ENCODE peak calls at places on chromosomes 5 and 9, in five cellular contexts. One of them, this sample, is unnamed.

GRCh38 chr5:60699549-60700346 is at the start of gene DEPDC1B:
- DNase-seq in ELR: peak
- DNase-seq in NCI-H748 treated with DMSO at 0.1 percent for 48 hours: peak
- DNase-seq in AG10803: peak
- DNase-seq in posterior vena cava: peak
- DNase-seq in this sample: peak

GRCh38 chr5:125717209-125717608 is 706.0 kb upstream of the GRAMD2B start:
- DNase-seq in ELR: peak
- DNase-seq in posterior vena cava: no peak
- DNase-seq in AG10803: peak
- DNase-seq in NCI-H748 treated with DMSO at 0.1 percent for 48 hours: no peak
- DNase-seq in this sample: peak

GRCh38 chr9:33320568-33321261 is 30.4 kb downstream of the NFX1 start:
- DNase-seq in NCI-H748 treated with DMSO at 0.1 percent for 48 hours: no peak
- DNase-seq in posterior vena cava: no peak
- DNase-seq in AG10803: peak
- DNase-seq in ELR: peak
- DNase-seq in this sample: peak

GRCh38 chr9:133048595-133048994 is 13.2 kb upstream of the CEL start:
- DNase-seq in NCI-H748 treated with DMSO at 0.1 percent for 48 hours: no peak
- DNase-seq in ELR: peak
- DNase-seq in posterior vena cava: no peak
- DNase-seq in AG10803: peak
- DNase-seq in this sample: peak

GRCh38 chr5:32403760-32404159 is 40.8 kb downstream of the ZFR start:
- DNase-seq in ELR: no peak
- DNase-seq in NCI-H748 treated with DMSO at 0.1 percent for 48 hours: no peak
- DNase-seq in posterior vena cava: no peak
- DNase-seq in AG10803: no peak
- DNase-seq in this sample: no peak

GRCh38 chr5:1133510-1134255 is 21.8 kb upstream of the SLC12A7 start:
- DNase-seq in ELR: no peak
- DNase-seq in NCI-H748 treated with DMSO at 0.1 percent for 48 hours: no peak
- DNase-seq in AG10803: no peak
- DNase-seq in posterior vena cava: no peak
- DNase-seq in this sample: no peak

GRCh38 chr5:96370981-96371380 is 62.1 kb downstream of the PCSK1 start:
- DNase-seq in AG10803: no peak
- DNase-seq in NCI-H748 treated with DMSO at 0.1 percent for 48 hours: no peak
- DNase-seq in ELR: no peak
- DNase-seq in posterior vena cava: no peak
- DNase-seq in this sample: no peak

GRCh38 chr5:73558950-73559349 is 6.5 kb downstream of the ANKRA2 start:
- DNase-seq in posterior vena cava: no peak
- DNase-seq in NCI-H748 treated with DMSO at 0.1 percent for 48 hours: no peak
- DNase-seq in AG10803: no peak
- DNase-seq in ELR: peak
- DNase-seq in this sample: no peak

GRCh38 chr9:68870049-68870448 is 143.9 kb downstream of the PRKACG start:
- DNase-seq in ELR: no peak
- DNase-seq in NCI-H748 treated with DMSO at 0.1 percent for 48 hours: no peak
- DNase-seq in posterior vena cava: no peak
- DNase-seq in AG10803: no peak
- DNase-seq in this sample: no peak

GRCh38 chr5:35183243-35183955 is 46.9 kb downstream of the PRLR start:
- DNase-seq in ELR: peak
- DNase-seq in NCI-H748 treated with DMSO at 0.1 percent for 48 hours: peak
- DNase-seq in AG10803: peak
- DNase-seq in posterior vena cava: no peak
- DNase-seq in this sample: peak

GRCh38 chr5:1111727-1112289 is at the start of gene SLC12A7:
- DNase-seq in NCI-H748 treated with DMSO at 0.1 percent for 48 hours: peak
- DNase-seq in AG10803: no peak
- DNase-seq in ELR: no peak
- DNase-seq in posterior vena cava: no peak
- DNase-seq in this sample: peak

GRCh38 chr5:160269017-160269416 is 39.7 kb downstream of the FABP6 start:
- DNase-seq in NCI-H748 treated with DMSO at 0.1 percent for 48 hours: no peak
- DNase-seq in ELR: peak
- DNase-seq in AG10803: peak
- DNase-seq in posterior vena cava: peak
- DNase-seq in this sample: peak

GRCh38 chr5:180436936-180437335 is 57.2 kb upstream of the CNOT6 start:
- DNase-seq in ELR: no peak
- DNase-seq in posterior vena cava: peak
- DNase-seq in AG10803: no peak
- DNase-seq in NCI-H748 treated with DMSO at 0.1 percent for 48 hours: no peak
- DNase-seq in this sample: no peak

GRCh38 chr9:36164989-36165388 is 4.2 kb upstream of the CCIN start:
- DNase-seq in posterior vena cava: no peak
- DNase-seq in ELR: no peak
- DNase-seq in NCI-H748 treated with DMSO at 0.1 percent for 48 hours: no peak
- DNase-seq in AG10803: no peak
- DNase-seq in this sample: no peak

GRCh38 chr9:34332370-34332964 is 3.1 kb downstream of the NUDT2 start:
- DNase-seq in AG10803: peak
- DNase-seq in posterior vena cava: no peak
- DNase-seq in NCI-H748 treated with DMSO at 0.1 percent for 48 hours: peak
- DNase-seq in ELR: peak
- DNase-seq in this sample: peak

GRCh38 chr5:180127682-180128670 is 56.4 kb upstream of the RNF130 start:
- DNase-seq in ELR: no peak
- DNase-seq in posterior vena cava: peak
- DNase-seq in AG10803: no peak
- DNase-seq in NCI-H748 treated with DMSO at 0.1 percent for 48 hours: no peak
- DNase-seq in this sample: no peak

GRCh38 chr5:174618589-174618988 is 105.8 kb upstream of the MSX2 start:
- DNase-seq in posterior vena cava: no peak
- DNase-seq in NCI-H748 treated with DMSO at 0.1 percent for 48 hours: no peak
- DNase-seq in ELR: no peak
- DNase-seq in AG10803: no peak
- DNase-seq in this sample: no peak

GRCh38 chr5:110899566-110900412 is 161.0 kb downstream of the SLC25A46 start:
- DNase-seq in ELR: peak
- DNase-seq in AG10803: no peak
- DNase-seq in posterior vena cava: no peak
- DNase-seq in NCI-H748 treated with DMSO at 0.1 percent for 48 hours: no peak
- DNase-seq in this sample: peak

GRCh38 chr5:57692582-57693487 is 210.2 kb upstream of the ACTBL2 start:
- DNase-seq in AG10803: peak
- DNase-seq in posterior vena cava: peak
- DNase-seq in ELR: peak
- DNase-seq in NCI-H748 treated with DMSO at 0.1 percent for 48 hours: no peak
- DNase-seq in this sample: peak

GRCh38 chr9:120765910-120766309 is 27.3 kb downstream of the FBXW2 start:
- DNase-seq in posterior vena cava: no peak
- DNase-seq in ELR: no peak
- DNase-seq in AG10803: no peak
- DNase-seq in NCI-H748 treated with DMSO at 0.1 percent for 48 hours: no peak
- DNase-seq in this sample: no peak

GRCh38 chr5:32453916-32454315 is 9.4 kb upstream of the ZFR start:
- DNase-seq in ELR: no peak
- DNase-seq in AG10803: no peak
- DNase-seq in NCI-H748 treated with DMSO at 0.1 percent for 48 hours: no peak
- DNase-seq in posterior vena cava: no peak
- DNase-seq in this sample: no peak

GRCh38 chr5:106843812-106844416 is 826.8 kb downstream of the EFNA5 start:
- DNase-seq in posterior vena cava: no peak
- DNase-seq in AG10803: no peak
- DNase-seq in ELR: peak
- DNase-seq in NCI-H748 treated with DMSO at 0.1 percent for 48 hours: no peak
- DNase-seq in this sample: no peak

GRCh38 chr5:162888268-162888667 is 549.1 kb upstream of the CCNG1 start:
- DNase-seq in ELR: no peak
- DNase-seq in NCI-H748 treated with DMSO at 0.1 percent for 48 hours: no peak
- DNase-seq in posterior vena cava: no peak
- DNase-seq in AG10803: no peak
- DNase-seq in this sample: no peak

GRCh38 chr9:93120846-93121315 is 13.2 kb downstream of the NINJ1 start:
- DNase-seq in AG10803: no peak
- DNase-seq in NCI-H748 treated with DMSO at 0.1 percent for 48 hours: no peak
- DNase-seq in posterior vena cava: peak
- DNase-seq in ELR: no peak
- DNase-seq in this sample: no peak

GRCh38 chr9:121820286-121821005 is 169.0 kb downstream of the DAB2IP start:
- DNase-seq in AG10803: no peak
- DNase-seq in posterior vena cava: peak
- DNase-seq in NCI-H748 treated with DMSO at 0.1 percent for 48 hours: no peak
- DNase-seq in ELR: no peak
- DNase-seq in this sample: no peak

GRCh38 chr9:18020254-18020745 is 441.4 kb downstream of the SH3GL2 start:
- DNase-seq in NCI-H748 treated with DMSO at 0.1 percent for 48 hours: no peak
- DNase-seq in ELR: no peak
- DNase-seq in AG10803: no peak
- DNase-seq in posterior vena cava: no peak
- DNase-seq in this sample: no peak

GRCh38 chr9:128192601-128193371 is 1.4 kb upstream of the CIZ1 start:
- DNase-seq in ELR: peak
- DNase-seq in AG10803: peak
- DNase-seq in NCI-H748 treated with DMSO at 0.1 percent for 48 hours: peak
- DNase-seq in posterior vena cava: peak
- DNase-seq in this sample: peak

GRCh38 chr5:149775785-149776184 is 45.7 kb downstream of the PPARGC1B start:
- DNase-seq in posterior vena cava: no peak
- DNase-seq in AG10803: peak
- DNase-seq in NCI-H748 treated with DMSO at 0.1 percent for 48 hours: no peak
- DNase-seq in ELR: peak
- DNase-seq in this sample: peak

GRCh38 chr9:88852794-88853193 is 138.5 kb upstream of the S1PR3 start:
- DNase-seq in AG10803: peak
- DNase-seq in posterior vena cava: no peak
- DNase-seq in NCI-H748 treated with DMSO at 0.1 percent for 48 hours: no peak
- DNase-seq in ELR: peak
- DNase-seq in this sample: peak

GRCh38 chr5:157148734-157149615 is 6.3 kb upstream of the MED7 start:
- DNase-seq in AG10803: peak
- DNase-seq in ELR: peak
- DNase-seq in posterior vena cava: no peak
- DNase-seq in NCI-H748 treated with DMSO at 0.1 percent for 48 hours: peak
- DNase-seq in this sample: peak

GRCh38 chr5:120886351-120886860 is 422.3 kb downstream of the PRR16 start:
- DNase-seq in AG10803: no peak
- DNase-seq in ELR: no peak
- DNase-seq in NCI-H748 treated with DMSO at 0.1 percent for 48 hours: no peak
- DNase-seq in posterior vena cava: no peak
- DNase-seq in this sample: no peak

GRCh38 chr9:12785251-12785880 is 10.5 kb downstream of the LURAP1L start:
- DNase-seq in posterior vena cava: no peak
- DNase-seq in ELR: peak
- DNase-seq in NCI-H748 treated with DMSO at 0.1 percent for 48 hours: no peak
- DNase-seq in AG10803: no peak
- DNase-seq in this sample: peak

GRCh38 chr5:87302061-87302460 is 34.4 kb downstream of the RASA1 start:
- DNase-seq in NCI-H748 treated with DMSO at 0.1 percent for 48 hours: no peak
- DNase-seq in ELR: peak
- DNase-seq in posterior vena cava: no peak
- DNase-seq in AG10803: peak
- DNase-seq in this sample: peak

GRCh38 chr5:142644640-142645361 is 41.1 kb downstream of the FGF1 start:
- DNase-seq in AG10803: peak
- DNase-seq in posterior vena cava: no peak
- DNase-seq in NCI-H748 treated with DMSO at 0.1 percent for 48 hours: no peak
- DNase-seq in ELR: peak
- DNase-seq in this sample: peak

GRCh38 chr5:133303298-133303697 is 251.5 kb downstream of the HSPA4 start:
- DNase-seq in posterior vena cava: no peak
- DNase-seq in AG10803: no peak
- DNase-seq in NCI-H748 treated with DMSO at 0.1 percent for 48 hours: no peak
- DNase-seq in ELR: no peak
- DNase-seq in this sample: no peak

GRCh38 chr9:589723-590122 is 251.8 kb upstream of the DMRT1 start:
- DNase-seq in ELR: no peak
- DNase-seq in AG10803: peak
- DNase-seq in posterior vena cava: no peak
- DNase-seq in NCI-H748 treated with DMSO at 0.1 percent for 48 hours: no peak
- DNase-seq in this sample: peak

GRCh38 chr9:69325409-69326212 is 596 bp downstream of the ENTREP1 start:
- DNase-seq in NCI-H748 treated with DMSO at 0.1 percent for 48 hours: no peak
- DNase-seq in posterior vena cava: no peak
- DNase-seq in AG10803: no peak
- DNase-seq in ELR: no peak
- DNase-seq in this sample: peak

This sample was measured in EH.